ENCODE peak calls at places on chromosome 6, in seven cellular contexts. C, T, L, R, H, N and W are unnamed samples.

GRCh38 chr6:22035690-22036089 is 261.1 kb downstream of the PRL start:
- DNase-seq in C (no peak), T (no peak), L (no peak), R (no peak), H (no peak), N (no peak), W (no peak)

GRCh38 chr6:143673638-143674037 is 4.1 kb upstream of the PHACTR2 start:
- DNase-seq in C (peak; percentile 77), T (peak; percentile 96), L (peak; percentile 86), R (no peak), H (no peak), N (peak; percentile 77), W (peak; percentile 80)

GRCh38 chr6:28747631-28748157 is 176.1 kb downstream of the TRIM27 start:
- DNase-seq in C (peak; percentile 84), T (no peak), L (peak; percentile 71), R (peak; percentile 35), H (peak; percentile 49), N (peak; percentile 92), W (peak; percentile 55)

GRCh38 chr6:84332139-84333034 is 104.9 kb upstream of the CEP162 start:
- DNase-seq in C (no peak), T (no peak), L (no peak), R (no peak), H (no peak), N (no peak), W (no peak)

GRCh38 chr6:16477367-16478149 is 239.2 kb downstream of the GMPR start:
- DNase-seq in C (no peak), T (no peak), L (no peak), R (no peak), H (no peak), N (no peak), W (no peak)

GRCh38 chr6:135853227-135853626 is 1.7 kb downstream of the PDE7B start:
- DNase-seq in C (peak; percentile 41), T (no peak), L (peak; percentile 28), R (no peak), H (peak; percentile 44), N (peak; percentile 29), W (peak; percentile 48)

GRCh38 chr6:127176175-127176574 is 57.7 kb downstream of the RSPO3 start:
- DNase-seq in C (no peak), T (peak; percentile 22), L (peak; percentile 44), R (no peak), H (no peak), N (peak; percentile 36), W (peak; percentile 84)

GRCh38 chr6:7726416-7727149 is 684 bp downstream of the BMP6 start:
- DNase-seq in C (no peak), T (no peak), L (no peak), R (no peak), H (no peak), N (peak; percentile 45), W (no peak)

GRCh38 chr6:84460491-84460890 is 233.0 kb upstream of the CEP162 start:
- DNase-seq in C (no peak), T (no peak), L (no peak), R (no peak), H (no peak), N (no peak), W (no peak)

GRCh38 chr6:23175391-23175790 is 606.0 kb downstream of the HDGFL1 start:
- DNase-seq in C (no peak), T (no peak), L (peak; percentile 65), R (no peak), H (peak; percentile 84), N (no peak), W (peak; percentile 73)
- H3K4me3 ChIP-seq in C (no peak overlapping the region), T (no peak overlapping the region), L (no peak overlapping the region), R (no peak overlapping the region), H (no peak overlapping the region), N (no peak overlapping the region), W (no peak overlapping the region)

GRCh38 chr6:5851261-5851757 is 155.4 kb downstream of the NRN1 start:
- DNase-seq in C (no peak), T (peak; percentile 5), L (peak; percentile 27), R (no peak), H (peak; percentile 18), N (peak; percentile 11), W (peak; percentile 9)

GRCh38 chr6:5846889-5847288 is 159.8 kb downstream of the NRN1 start:
- DNase-seq in C (no peak), T (no peak), L (no peak), R (no peak), H (no peak), N (no peak), W (no peak)

GRCh38 chr6:5846335-5846734 is 160.4 kb downstream of the NRN1 start:
- DNase-seq in C (no peak), T (no peak), L (no peak), R (no peak), H (no peak), N (no peak), W (no peak)

GRCh38 chr6:5854900-5855299 is 151.8 kb downstream of the NRN1 start:
- DNase-seq in C (no peak), T (no peak), L (no peak), R (no peak), H (no peak), N (no peak), W (no peak)

GRCh38 chr6:5850848-5851255 is 155.9 kb downstream of the NRN1 start:
- DNase-seq in C (no peak), T (no peak), L (no peak), R (no peak), H (no peak), N (no peak), W (no peak)
- H3K4me3 ChIP-seq in C (no peak overlapping the region), T (peak overlapping the region; percentile 46), L (no peak overlapping the region), R (peak overlapping the region; percentile 49), H (no peak overlapping the region), N (peak overlapping the region; percentile 42), W (no peak overlapping the region)

GRCh38 chr6:81751388-81752083 is 945 bp downstream of the TENT5A start:
- DNase-seq in C (peak; percentile 38), T (no peak), L (peak; percentile 53), R (no peak), H (peak; percentile 49), N (peak; percentile 14), W (peak; percentile 61)
- H3K4me3 ChIP-seq in C (peak overlapping the region; percentile 92), T (peak overlapping the region; percentile 95), L (peak overlapping the region; percentile 96), R (peak overlapping the region; percentile 87), H (peak overlapping the region; percentile 78), N (peak overlapping the region; percentile 87), W (peak overlapping the region; percentile 96)

GRCh38 chr6:149054559-149055194 is 262.8 kb upstream of the TAB2 start:
- DNase-seq in C (no peak), T (no peak), L (no peak), R (no peak), H (no peak), N (peak; percentile 22), W (no peak)
- H3K4me3 ChIP-seq in C (no peak overlapping the region), T (no peak overlapping the region), L (no peak overlapping the region), R (no peak overlapping the region), H (no peak overlapping the region), N (no peak overlapping the region), W (no peak overlapping the region)

DNA sequence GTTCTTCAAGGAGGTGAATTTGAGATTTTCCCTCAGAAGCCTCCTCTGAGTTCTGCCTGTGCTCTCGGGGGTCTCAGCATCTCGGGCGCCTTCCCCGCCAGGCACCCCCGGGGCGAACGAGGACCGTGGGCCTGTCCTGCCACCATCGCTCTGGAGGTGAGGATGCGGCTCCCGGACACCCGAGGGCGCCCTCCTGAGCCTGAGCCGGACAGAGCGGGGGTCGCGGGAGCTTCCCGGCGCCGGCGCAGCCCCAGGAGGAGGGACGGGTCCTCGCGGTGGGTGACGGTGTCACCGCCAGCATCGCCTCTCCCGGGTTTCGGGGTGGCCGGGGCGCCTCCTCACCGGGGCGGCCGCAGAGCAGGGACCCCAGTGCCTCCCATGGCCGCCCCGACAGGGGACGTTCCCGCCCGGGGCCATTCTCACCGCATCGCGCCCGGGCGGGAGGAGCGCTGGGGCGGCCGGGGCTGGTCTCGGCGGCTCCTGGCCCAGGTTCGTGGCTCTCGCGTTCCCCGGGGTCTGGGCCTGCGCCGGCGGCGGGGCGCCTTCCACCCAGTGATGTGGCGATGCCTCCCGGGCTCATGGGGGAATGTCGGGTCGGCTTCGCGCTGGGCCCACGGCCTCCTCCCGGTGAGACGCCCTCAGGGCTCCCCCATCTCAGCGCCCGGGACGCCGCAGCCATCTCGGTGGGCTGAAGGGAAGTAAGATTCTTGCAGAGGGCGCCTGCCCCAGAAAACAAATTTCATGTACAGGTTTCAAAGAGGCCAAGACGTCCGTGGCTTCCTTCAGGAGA is 210.5 kb downstream of the ERMARD start:
- DNase-seq in C (no peak), T (no peak), L (no peak), R (no peak), H (no peak), N (no peak), W (no peak)
- H3K4me3 ChIP-seq in C (no peak overlapping the region), T (no peak overlapping the region), L (no peak overlapping the region), R (no peak overlapping the region), H (no peak overlapping the region), N (no peak overlapping the region), W (no peak overlapping the region)

GRCh38 chr6:163711615-163712568 is 297.4 kb downstream of the QKI start:
- DNase-seq in C (no peak), T (no peak), L (peak; percentile 69), R (no peak), H (peak; percentile 41), N (no peak), W (peak; percentile 24)

GRCh38 chr6:163712569-163712966 is 298.1 kb downstream of the QKI start:
- DNase-seq in C (no peak), T (no peak), L (no peak), R (no peak), H (no peak), N (no peak), W (no peak)

GRCh38 chr6:163709693-163710092 is 295.2 kb downstream of the QKI start:
- DNase-seq in C (no peak), T (no peak), L (no peak), R (no peak), H (no peak), N (no peak), W (no peak)

GRCh38 chr6:163710552-163710951 is 296.0 kb downstream of the QKI start:
- DNase-seq in C (no peak), T (no peak), L (no peak), R (no peak), H (no peak), N (no peak), W (no peak)

GRCh38 chr6:163711071-163711470 is 296.6 kb downstream of the QKI start:
- DNase-seq in C (no peak), T (no peak), L (no peak), R (no peak), H (no peak), N (no peak), W (no peak)
- H3K4me3 ChIP-seq in C (no peak overlapping the region), T (no peak overlapping the region), L (no peak overlapping the region), R (no peak overlapping the region), H (no peak overlapping the region), N (no peak overlapping the region), W (no peak overlapping the region)

GRCh38 chr6:72386324-72386723 is 235.5 kb upstream of the KCNQ5 start:
- DNase-seq in C (peak; percentile 15), T (no peak), L (peak; percentile 3), R (no peak), H (peak; percentile 18), N (no peak), W (no peak)
- H3K4me3 ChIP-seq in C (no peak overlapping the region), T (no peak overlapping the region), L (no peak overlapping the region), R (no peak overlapping the region), H (no peak overlapping the region), N (no peak overlapping the region), W (no peak overlapping the region)

GRCh38 chr6:100913400-100914276 is 32.5 kb upstream of the ASCC3 start:
- DNase-seq in C (peak; percentile 35), T (no peak), L (no peak), R (no peak), H (no peak), N (no peak), W (peak; percentile 31)
- H3K4me3 ChIP-seq in C (no peak overlapping the region), T (no peak overlapping the region), L (no peak overlapping the region), R (no peak overlapping the region), H (no peak overlapping the region), N (no peak overlapping the region), W (peak overlapping the region; percentile 10)